ENCODE peak calls at places on chromosome X, in six cellular contexts. Q is neural crest cell; N is stimulated activated CD8-positive, alpha-beta memory T cell treated with anti-CD3 and anti-CD28 coated beads, Interleukin-15, amount 100 ng/mL, for 1 hour; M is ELR; V is activated gamma-delta T cell treated with anti-CD3 and anti-CD28 coated beads, Interleukin-2, amount 50 U/mL, for 16 hours; H is LoVo. P is an unnamed sample.

GRCh38 chrX:30883141-30883540 is 5.9 kb downstream of the TAB3 start:
- DNase-seq in N (no peak), V (no peak), Q (no peak), H (no peak), M (no peak), P (no peak)

GRCh38 chrX:129726307-129727111 is 12.3 kb upstream of the XPNPEP2 start:
- DNase-seq in V (no peak), H (peak), N (peak), Q (peak), M (peak), P (no peak)

GRCh38 chrX:10676239-10676971 is 56.0 kb upstream of the MID1 start:
- DNase-seq in N (no peak), H (no peak), M (no peak), V (no peak), Q (no peak), P (no peak)

GRCh38 chrX:55450259-55450658 is 1.7 kb upstream of the MAGEH1 start:
- DNase-seq in Q (no peak), N (no peak), V (no peak), M (peak), H (no peak), P (no peak)

GRCh38 chrX:82765806-82766205 is 742.3 kb upstream of the POU3F4 start:
- DNase-seq in M (no peak), N (no peak), V (no peak), Q (no peak), H (no peak), P (no peak)

GRCh38 chrX:4706961-4707360 is 993.5 kb upstream of the PRKX start:
- DNase-seq in N (no peak), Q (no peak), H (no peak), V (no peak), M (no peak), P (no peak)

GRCh38 chrX:135596495-135596894 is 76.0 kb downstream of the INTS6L start:
- DNase-seq in V (peak), Q (peak), N (no peak), M (peak), H (peak), P (peak)

GRCh38 chrX:115690554-115691216 is 129.7 kb downstream of the PLS3 start:
- DNase-seq in M (peak), N (peak), Q (peak), H (peak), V (peak), P (no peak)

GRCh38 chrX:84363674-84364073 is 138.6 kb downstream of the HDX start:
- DNase-seq in V (no peak), Q (no peak), H (no peak), M (no peak), N (no peak), P (no peak)

GRCh38 chrX:65745992-65746391 is 78.5 kb downstream of the MSN start:
- DNase-seq in V (no peak), Q (no peak), N (no peak), M (peak), H (no peak), P (no peak)

GRCh38 chrX:1249101-1249887 is 19.3 kb upstream of the CSF2RA start:
- DNase-seq in Q (peak), M (peak), V (no peak), H (no peak), N (no peak), P (no peak)

GRCh38 chrX:154349979-154350378 is 24.5 kb downstream of the FLNA start:
- DNase-seq in V (no peak), Q (no peak), H (no peak), M (no peak), N (no peak), P (no peak)

GRCh38 chrX:27591938-27592337 is 1.8 kb downstream of the DCAF8L2 start:
- DNase-seq in N (no peak), M (no peak), Q (no peak), V (no peak), H (no peak), P (no peak)

GRCh38 chrX:69136546-69137331 is 28.5 kb downstream of the PJA1 start:
- DNase-seq in M (no peak), Q (peak), V (no peak), H (no peak), N (no peak), P (no peak)

GRCh38 chrX:16786791-16787735 is 797 bp downstream of the TXLNG start:
- DNase-seq in Q (no peak), M (peak), V (peak), N (no peak), H (no peak), P (peak)

GRCh38 chrX:111445485-111445884 is 33.5 kb upstream of the DCX start:
- DNase-seq in Q (no peak), V (no peak), H (peak), M (peak), N (no peak), P (no peak)

GRCh38 chrX:41518841-41519220 is 71.7 kb downstream of the NYX start:
- DNase-seq in M (peak), Q (no peak), N (no peak), V (no peak), H (no peak), P (no peak)

GRCh38 chrX:131975851-131976250 is 47.3 kb upstream of the STK26 start:
- DNase-seq in N (no peak), H (no peak), Q (no peak), M (no peak), V (no peak), P (no peak)

GRCh38 chrX:39752820-39753219 is 344.9 kb downstream of the BCOR start:
- DNase-seq in V (no peak), M (peak), N (no peak), H (peak), Q (no peak), P (no peak)

GRCh38 chrX:107700317-107700774 is 72.0 kb downstream of the PRPS1 start:
- DNase-seq in V (no peak), H (no peak), N (no peak), M (peak), Q (no peak), P (no peak)

GRCh38 chrX:120260369-120260768 is 9.8 kb downstream of the ZBTB33 start:
- DNase-seq in Q (no peak), V (no peak), N (no peak), M (no peak), H (peak), P (no peak)

P was measured in NK-92 treated with Interleukin-12 subunit alpha and Interleukin-12 subunit beta, amount 100 ng/mL, for 24 hours.